ENCODE peak calls at places on chromosomes 7 and 10, in four cellular contexts. G is stromal cell of bone marrow, M is hypothalamus, Z is neural crest cell. S is an unnamed sample.

GRCh38 chr10:54797636-54798395 is 3.2 kb downstream of the PCDH15 start:
- DNase-seq in G (no peak), M (no peak), Z (no peak), S (no peak)

GRCh38 chr10:11440250-11441150 is 170.9 kb downstream of the USP6NL start:
- DNase-seq in G (no peak), M (no peak), Z (no peak), S (no peak)

GRCh38 chr7:24825931-24826661 is 68.8 kb upstream of the GSDME start:
- DNase-seq in G (no peak), M (no peak), Z (no peak), S (no peak)

GRCh38 chr7:103656221-103656620 is 210.2 kb upstream of the SLC26A5 start:
- DNase-seq in G (no peak), M (no peak), Z (no peak), S (no peak)

GRCh38 chr7:78151229-78151628 is 352.7 kb downstream of the PHTF2 start:
- DNase-seq in G (peak; percentile 91), M (no peak), Z (no peak), S (no peak)

GRCh38 chr10:131312261-131312801 is 810 bp upstream of the TCERG1L start:
- DNase-seq in G (no peak), M (no peak), Z (peak; percentile 80), S (no peak)

GRCh38 chr7:116113310-116113709 is 82.7 kb upstream of the TFEC start:
- DNase-seq in G (no peak), M (no peak), Z (no peak), S (no peak)

GRCh38 chr10:80659284-80659683 is 121.6 kb downstream of the SH2D4B start:
- DNase-seq in G (no peak), M (no peak), Z (no peak), S (no peak)

GRCh38 chr7:152128741-152129461 is 103.4 kb downstream of the GALNT11 start:
- DNase-seq in G (no peak), M (no peak), Z (no peak), S (no peak)

GRCh38 chr7:64521409-64521984 is 41.4 kb downstream of the ZNF680 start:
- DNase-seq in G (no peak), M (no peak), Z (no peak), S (no peak)

GRCh38 chr7:126569402-126569801 is 683.3 kb downstream of the GRM8 start:
- DNase-seq in G (no peak), M (no peak), Z (no peak), S (no peak)

GRCh38 chr10:71970869-71971268 is 6.7 kb downstream of the CHST3 start:
- DNase-seq in G (no peak), M (no peak), Z (no peak), S (no peak)

GRCh38 chr10:42149722-42150427 is 488.5 kb downstream of the ZNF33B start:
- DNase-seq in G (no peak), M (no peak), Z (no peak), S (no peak)

GRCh38 chr10:45553155-45553554 is 119.4 kb downstream of the ZFAND4 start:
- DNase-seq in G (no peak), M (no peak), Z (no peak), S (no peak)

GRCh38 chr7:150663802-150664494 is 21.6 kb upstream of the GIMAP2 start:
- DNase-seq in G (no peak), M (no peak), Z (no peak), S (no peak)

GRCh38 chr10:48523820-48524758 is 80.8 kb downstream of the ARHGAP22 start:
- DNase-seq in G (no peak), M (peak; percentile 35), Z (peak; percentile 50), S (no peak)

GRCh38 chr7:1531263-1531978 is 919 bp downstream of the MAFK start:
- DNase-seq in G (no peak), M (peak; percentile 21), Z (no peak), S (peak; percentile 34)

GRCh38 chr7:19023477-19023876 is 94.0 kb downstream of the TWIST1 start:
- DNase-seq in G (no peak), M (no peak), Z (no peak), S (no peak)

GRCh38 chr7:106659963-106660861 is 746 bp downstream of the CCDC71L start:
- DNase-seq in G (peak; percentile 41), M (peak; percentile 60), Z (peak; percentile 72), S (peak; percentile 77)

GRCh38 chr7:6151994-6152735 is 120.3 kb downstream of the CYTH3 start:
- DNase-seq in G (no peak), M (no peak), Z (no peak), S (no peak)

S was measured in activated T-helper 9 cell treated with anti-CD3 and anti-CD28 coated beads, Interleukin-2, amount 50 U/mL, for 16 hours.